ENCODE peak calls at places on chromosomes 16 and 17, in five cellular contexts. Z, E, R, X and I are unnamed samples.

GRCh38 chr16:1965610-1966009 is 984 bp upstream of the RPS2 start:
- DNase-seq in Z (no peak), E (no peak), R (peak; percentile 24), X (no peak), I (no peak)

GRCh38 chr17:50690887-50691549 is 16.7 kb downstream of the ANKRD40 start:
- DNase-seq in Z (no peak), E (no peak), R (no peak), X (no peak), I (no peak)

GRCh38 chr17:44601574-44602372 is 44.5 kb downstream of the FZD2 start:
- DNase-seq in Z (no peak), E (no peak), R (no peak), X (no peak), I (no peak)

GRCh38 chr16:28596115-28596630 is 677 bp downstream of the SULT1A2 start:
- DNase-seq in Z (no peak), E (no peak), R (no peak), X (no peak), I (no peak)

GRCh38 chr16:17222756-17223411 is 247.9 kb downstream of the XYLT1 start:
- DNase-seq in Z (no peak), E (no peak), R (no peak), X (no peak), I (no peak)

GRCh38 chr17:77423589-77424451 is 283.1 kb downstream of the SEC14L1 start:
- DNase-seq in Z (no peak), E (no peak), R (no peak), X (no peak), I (no peak)

GRCh38 chr17:75979705-75980187 is 706 bp downstream of the TEN1 start:
- DNase-seq in Z (no peak), E (no peak), R (no peak), X (no peak), I (no peak)

GRCh38 chr17:43732961-43733360 is 25.6 kb downstream of the SOST start:
- DNase-seq in Z (no peak), E (no peak), R (no peak), X (peak; percentile 60), I (no peak)

GRCh38 chr16:29675811-29676643 is 3.0 kb upstream of the QPRT start:
- DNase-seq in Z (no peak), E (peak; percentile 37), R (no peak), X (no peak), I (no peak)

GRCh38 chr17:73683788-73684582 is 39.7 kb upstream of the SDK2 start:
- DNase-seq in Z (no peak), E (no peak), R (no peak), X (no peak), I (no peak)

GRCh38 chr17:62724398-62725146 is 83.5 kb downstream of the MARCHF10 start:
- DNase-seq in Z (no peak), E (peak; percentile 82), R (peak; percentile 87), X (no peak), I (peak; percentile 88)

GRCh38 chr16:80459331-80459777 is 81.4 kb upstream of the DYNLRB2 start:
- DNase-seq in Z (no peak), E (no peak), R (no peak), X (peak; percentile 42), I (no peak)

GRCh38 chr17:61140386-61140785 is 259.3 kb upstream of the TBX2 start:
- DNase-seq in Z (no peak), E (no peak), R (no peak), X (no peak), I (no peak)

GRCh38 chr17:61361084-61361483 is 38.6 kb upstream of the TBX2 start:
- DNase-seq in Z (no peak), E (no peak), R (no peak), X (no peak), I (no peak)

GRCh38 chr16:55233464-55233863 is 90.5 kb upstream of the IRX6 start:
- DNase-seq in Z (no peak), E (no peak), R (no peak), X (no peak), I (no peak)

GRCh38 chr16:13039526-13039925 is 138.1 kb downstream of the SHISA9 start:
- DNase-seq in Z (no peak), E (no peak), R (no peak), X (no peak), I (no peak)

GRCh38 chr17:62968445-62968923 is 2.4 kb downstream of the TANC2 start:
- DNase-seq in Z (peak; percentile 87), E (peak; percentile 72), R (peak; percentile 50), X (peak; percentile 44), I (peak; percentile 31)

GRCh38 chr16:73057369-73058210 is 9.7 kb upstream of the ZFHX3 start:
- DNase-seq in Z (peak; percentile 18), E (no peak), R (no peak), X (no peak), I (no peak)

GRCh38 chr17:28346199-28346580 is 10.6 kb downstream of the TNFAIP1 start:
- DNase-seq in Z (no peak), E (no peak), R (no peak), X (peak; percentile 42), I (no peak)

GRCh38 chr17:48615963-48616718 is 1.0 kb upstream of the HOXB8 start:
- DNase-seq in Z (no peak), E (no peak), R (no peak), X (no peak), I (no peak)

GRCh38 chr17:78764871-78765270 is 17.2 kb downstream of the CYTH1 start:
- DNase-seq in Z (no peak), E (no peak), R (no peak), X (no peak), I (no peak)

GRCh38 chr17:68738044-68738443 is 136.9 kb upstream of the FAM20A start:
- DNase-seq in Z (peak; percentile 22), E (no peak), R (no peak), X (no peak), I (no peak)

GRCh38 chr16:525520-526180 is 1.9 kb upstream of the CAPN15 start:
- DNase-seq in Z (no peak), E (peak; percentile 77), R (peak; percentile 85), X (no peak), I (peak; percentile 81)

GRCh38 chr17:60168654-60169053 is 18.9 kb downstream of the CA4 start:
- DNase-seq in Z (no peak), E (no peak), R (no peak), X (no peak), I (no peak)